ENCODE peak calls at places on chromosomes 5 and 9, in nine cellular contexts. Q is colonic mucosa, J is aorta, D is cardiac muscle cell, V is heart right ventricle, P is coronary artery, B is SJSA1, E is lung, U is Caco-2. Y is an unnamed sample.

GRCh38 chr5:151684690-151685361 is 1.9 kb downstream of the SPARC start:
- DNase-seq in Q (peak), J (no peak), D (peak), V (peak), P (peak), B (peak), E (peak), U (peak), Y (no peak)

GRCh38 chr5:39140558-39141168 is 66.5 kb upstream of the RICTOR start:
- DNase-seq in Q (no peak), J (no peak), D (no peak), V (no peak), P (no peak), B (no peak), E (no peak), U (no peak), Y (no peak)

GRCh38 chr5:157290156-157290980 is 24.4 kb downstream of the CYFIP2 start:
- DNase-seq in Q (no peak), J (no peak), D (no peak), V (no peak), P (no peak), B (peak), E (no peak), U (no peak), Y (no peak)

GRCh38 chr5:178388381-178389030 is 155.9 kb upstream of the PHYKPL start:
- DNase-seq in Q (peak), J (peak), D (no peak), V (peak), P (peak), B (peak), E (peak), U (no peak), Y (no peak)

GRCh38 chr5:104533498-104533897 is 970.9 kb upstream of the NUDT12 start:
- DNase-seq in Q (no peak), J (no peak), D (no peak), V (no peak), P (no peak), B (no peak), E (no peak), U (no peak), Y (no peak)

GRCh38 chr9:113187935-113188595 is 33.0 kb downstream of the FKBP15 start:
- DNase-seq in Q (peak), J (no peak), D (no peak), V (peak), P (no peak), B (peak), E (peak), U (no peak), Y (peak)

GRCh38 chr9:112286906-112287305 is 46.5 kb downstream of the PTBP3 start:
- DNase-seq in Q (no peak), J (no peak), D (no peak), V (no peak), P (no peak), B (no peak), E (no peak), U (no peak), Y (no peak)

GRCh38 chr9:134208310-134208841 is 44.0 kb upstream of the RNU6ATAC start:
- DNase-seq in Q (no peak), J (peak), D (no peak), V (peak), P (no peak), B (no peak), E (no peak), U (no peak), Y (no peak)

GRCh38 chr5:177997319-177997670 is 1.3 kb upstream of the PROP1 start:
- DNase-seq in Q (no peak), J (no peak), D (no peak), V (no peak), P (no peak), B (no peak), E (no peak), U (no peak), Y (peak)

GRCh38 chr5:150574818-150575537 is 65.5 kb upstream of the SYNPO start:
- DNase-seq in Q (no peak), J (no peak), D (no peak), V (no peak), P (no peak), B (no peak), E (no peak), U (no peak), Y (no peak)

GRCh38 chr5:118249386-118249785 is 739.0 kb downstream of the DTWD2 start:
- DNase-seq in Q (no peak), J (no peak), D (no peak), V (no peak), P (no peak), B (no peak), E (no peak), U (no peak), Y (no peak)

DNA sequence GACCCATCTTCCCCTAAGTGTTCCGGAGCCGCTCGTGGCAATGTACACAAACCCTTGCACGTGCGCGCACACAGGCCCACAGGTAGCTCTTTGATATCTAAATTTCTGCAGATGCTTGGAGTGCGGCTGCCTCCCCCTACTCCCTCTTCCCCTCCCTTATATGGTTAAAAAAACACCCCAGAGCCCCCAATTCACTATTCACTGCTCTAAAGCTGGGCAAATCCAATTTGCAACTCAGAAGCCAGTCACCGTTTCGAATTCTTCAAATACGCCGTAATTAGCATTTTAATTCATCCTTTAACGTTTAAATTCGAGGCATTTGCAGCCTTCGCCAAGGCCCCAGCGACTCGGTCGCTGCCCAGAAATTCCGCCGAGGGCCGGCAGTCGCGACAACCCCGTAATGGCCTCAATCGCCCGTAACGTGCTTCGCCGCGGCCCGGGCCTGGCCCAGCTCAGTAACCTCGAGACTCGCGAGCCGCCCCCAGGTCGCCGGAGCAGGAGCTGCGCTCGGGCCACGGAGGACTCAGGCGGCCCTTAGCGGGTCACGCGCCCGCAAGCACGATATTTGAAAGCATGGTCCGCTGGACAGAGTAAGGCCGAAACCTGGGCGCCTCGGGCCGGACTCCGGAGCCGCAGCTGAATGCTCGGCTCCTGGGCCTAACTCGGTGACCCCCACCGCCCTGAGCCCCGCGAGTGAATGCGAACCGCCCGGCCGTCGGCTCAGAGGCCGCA is 1.3 kb downstream of the IRX2 start:
- DNase-seq in Q (no peak), J (no peak), D (peak), V (no peak), P (peak), B (no peak), E (no peak), U (no peak), Y (peak)
- H3K4me3 ChIP-seq in Q (no peak), J (no peak), D (peak), V (peak), P (peak), B (peak), E (peak), U (peak), Y (peak)

GRCh38 chr9:116387934-116388714 is 234.5 kb downstream of the PAPPA start:
- DNase-seq in Q (no peak), J (no peak), D (no peak), V (no peak), P (no peak), B (no peak), E (no peak), U (no peak), Y (no peak)

GRCh38 chr9:116394070-116394469 is 240.5 kb downstream of the PAPPA start:
- DNase-seq in Q (no peak), J (no peak), D (no peak), V (no peak), P (no peak), B (no peak), E (no peak), U (no peak), Y (no peak)

GRCh38 chr9:116391306-116391900 is 237.8 kb downstream of the PAPPA start:
- DNase-seq in Q (no peak), J (no peak), D (peak), V (no peak), P (no peak), B (peak), E (no peak), U (no peak), Y (no peak)

GRCh38 chr9:116389546-116390305 is 236.1 kb downstream of the PAPPA start:
- DNase-seq in Q (no peak), J (no peak), D (no peak), V (no peak), P (no peak), B (no peak), E (no peak), U (no peak), Y (no peak)

DNA sequence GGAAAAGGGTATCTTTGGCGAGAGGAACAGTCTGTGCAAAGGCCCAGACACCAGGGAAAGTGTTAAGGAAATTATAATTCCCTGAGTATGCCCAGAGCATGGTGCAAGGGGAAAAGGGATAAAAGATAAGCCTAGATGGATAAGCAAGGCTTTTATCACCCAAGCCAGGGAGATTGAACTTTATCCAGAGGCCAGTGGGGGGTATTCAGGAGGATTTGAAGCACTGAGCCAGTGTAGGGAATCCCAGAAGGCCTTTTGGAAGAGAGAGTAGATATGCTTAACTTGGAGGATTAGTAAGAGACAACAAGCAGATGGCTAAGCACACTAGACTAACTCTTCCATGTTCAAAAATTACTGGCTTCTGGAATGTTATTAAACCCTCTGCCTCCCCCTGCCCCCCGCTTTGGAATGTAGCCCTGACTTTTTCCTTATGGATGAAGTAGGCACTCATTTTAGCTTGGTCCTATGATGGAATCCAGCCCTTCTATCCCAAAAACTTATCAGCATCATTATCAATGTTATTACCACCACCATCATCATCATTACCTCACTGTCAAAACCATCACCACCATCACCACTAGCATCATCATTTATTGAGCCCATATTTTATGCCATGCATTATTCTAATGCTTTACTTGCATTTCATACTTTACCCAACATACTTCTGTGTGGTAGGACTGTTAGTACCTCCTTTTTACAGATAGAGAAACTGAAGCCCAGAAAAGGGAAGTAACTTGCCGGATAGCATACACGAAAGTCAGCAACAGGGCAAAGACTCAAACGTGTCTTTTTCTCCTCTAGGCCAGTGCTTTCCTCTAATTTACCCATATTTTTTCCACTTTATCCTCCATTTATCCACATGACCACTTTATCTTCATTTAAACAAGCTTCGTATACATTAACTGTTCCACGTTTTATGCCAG is 237.0 kb downstream of the PAPPA start:
- DNase-seq in Q (no peak), J (no peak), D (no peak), V (no peak), P (no peak), B (no peak), E (no peak), U (no peak), Y (no peak)
- H3K4me3 ChIP-seq in Q (no peak), J (no peak), D (no peak), V (no peak), P (no peak), B (no peak), E (no peak), U (no peak), Y (no peak)

GRCh38 chr5:140925806-140926205 is 293 bp upstream of the PCDHAC1 start:
- DNase-seq in Q (no peak), J (no peak), D (no peak), V (no peak), P (no peak), B (no peak), E (no peak), U (no peak), Y (no peak)
- H3K4me3 ChIP-seq in Q (peak), J (no peak), D (peak), V (peak), P (peak), B (no peak), E (no peak), U (no peak), Y (peak)

GRCh38 chr9:136712690-136713554 is 550 bp downstream of the DIPK1B start:
- DNase-seq in Q (no peak), J (peak), D (peak), V (no peak), P (no peak), B (no peak), E (no peak), U (no peak), Y (no peak)
- H3K4me3 ChIP-seq in Q (peak), J (no peak), D (peak), V (peak), P (peak), B (no peak), E (peak), U (peak), Y (peak)

GRCh38 chr5:160442824-160443431 is 21.3 kb downstream of the PTTG1 start:
- DNase-seq in Q (no peak), J (no peak), D (no peak), V (no peak), P (no peak), B (no peak), E (no peak), U (no peak), Y (no peak)

GRCh38 chr5:160436017-160436416 is 14.4 kb downstream of the PTTG1 start:
- DNase-seq in Q (no peak), J (no peak), D (no peak), V (no peak), P (no peak), B (no peak), E (no peak), U (no peak), Y (no peak)

GRCh38 chr5:160441352-160441781 is 19.7 kb downstream of the PTTG1 start:
- DNase-seq in Q (no peak), J (no peak), D (no peak), V (no peak), P (no peak), B (peak), E (no peak), U (no peak), Y (no peak)

GRCh38 chr5:160438316-160439204 is 16.9 kb downstream of the PTTG1 start:
- DNase-seq in Q (peak), J (no peak), D (peak), V (peak), P (no peak), B (peak), E (peak), U (peak), Y (no peak)

DNA sequence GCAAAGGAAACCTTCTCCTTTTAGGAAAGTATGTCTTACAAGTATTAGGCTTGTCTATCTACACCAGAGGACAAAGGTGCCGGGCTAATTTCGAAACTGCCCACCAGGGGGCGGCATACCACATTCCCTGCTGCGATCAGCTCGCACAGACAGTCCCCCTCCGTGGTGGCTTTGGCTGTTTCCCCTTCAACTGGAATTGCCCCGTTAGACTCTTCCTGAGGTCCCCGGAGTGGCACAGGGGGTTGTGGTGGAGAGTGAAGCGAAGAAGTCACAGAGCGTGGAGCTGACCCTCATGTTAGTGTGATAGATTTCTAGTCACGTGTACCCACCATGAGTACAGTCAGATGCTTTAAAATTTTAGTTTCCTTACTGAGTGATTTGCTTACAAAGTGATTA is 17.5 kb downstream of the PTTG1 start:
- DNase-seq in Q (peak), J (peak), D (peak), V (peak), P (peak), B (peak), E (peak), U (peak), Y (peak)
- H3K4me3 ChIP-seq in Q (peak), J (peak), D (peak), V (peak), P (peak), B (peak), E (peak), U (peak), Y (peak)

DNA sequence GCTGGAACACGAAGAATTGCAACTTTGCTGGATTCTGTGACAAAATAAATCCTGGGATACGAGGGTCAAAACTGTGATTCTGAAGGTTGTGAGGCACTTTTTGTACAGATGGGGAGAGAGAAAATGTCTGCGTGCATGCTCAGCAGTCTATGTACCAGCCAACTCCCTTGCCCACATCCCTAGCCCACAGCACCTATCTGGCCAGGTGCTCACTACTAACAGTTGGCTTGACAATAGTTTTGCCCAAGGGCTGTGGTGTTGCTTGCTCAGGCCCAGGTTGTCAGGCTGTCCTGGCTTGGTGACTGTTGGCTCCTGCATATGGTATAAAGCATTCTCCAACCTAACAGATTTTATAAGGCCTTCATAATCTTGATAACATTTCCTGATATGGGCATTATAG is 102.0 kb downstream of the DMRT2 start:
- DNase-seq in Q (no peak), J (no peak), D (no peak), V (no peak), P (no peak), B (no peak), E (no peak), U (no peak), Y (no peak)
- H3K4me3 ChIP-seq in Q (no peak), J (no peak), D (no peak), V (no peak), P (no peak), B (no peak), E (no peak), U (no peak), Y (no peak)

Y was measured in esophagus muscularis mucosa.